ENCODE peak calls at places on chromosomes 5 and 9, in six cellular contexts. V, B, K, W, A and H are unnamed samples.

GRCh38 chr9:116145036-116145435 is 8.6 kb upstream of the PAPPA start:
- DNase-seq in V (no peak), B (no peak), K (no peak), W (no peak), A (no peak), H (no peak)

GRCh38 chr5:79924936-79925893 is 65.8 kb downstream of the MTX3 start:
- DNase-seq in V (no peak), B (no peak), K (peak), W (no peak), A (no peak), H (no peak)

GRCh38 chr9:73162987-73163763 is 11.5 kb downstream of the ANXA1 start:
- DNase-seq in V (no peak), B (no peak), K (no peak), W (no peak), A (no peak), H (no peak)

GRCh38 chr5:54207566-54207965 is 102.8 kb downstream of the ARL15 start:
- DNase-seq in V (no peak), B (no peak), K (no peak), W (no peak), A (no peak), H (no peak)

GRCh38 chr9:93167185-93167584 is 16.8 kb upstream of the WNK2 start:
- DNase-seq in V (no peak), B (no peak), K (no peak), W (no peak), A (no peak), H (no peak)

GRCh38 chr9:86893811-86894490 is 53.4 kb downstream of the GAS1 start:
- DNase-seq in V (no peak), B (no peak), K (no peak), W (no peak), A (no peak), H (no peak)

GRCh38 chr5:163963881-163964280 is 458.5 kb downstream of the MAT2B start:
- DNase-seq in V (no peak), B (peak), K (no peak), W (no peak), A (no peak), H (no peak)

GRCh38 chr5:181167814-181168488 is 20.6 kb downstream of the OR2V2 start:
- DNase-seq in V (no peak), B (no peak), K (no peak), W (no peak), A (no peak), H (no peak)

GRCh38 chr9:129888085-129888808 is 53.0 kb downstream of the USP20 start:
- DNase-seq in V (no peak), B (no peak), K (peak), W (no peak), A (no peak), H (no peak)
- H3K4me3 ChIP-seq in V (no peak), B (no peak), K (peak), W (no peak), A (no peak), H (no peak)

GRCh38 chr9:123299558-123300126 is 31.3 kb upstream of the STRBP start:
- DNase-seq in V (no peak), B (no peak), K (no peak), W (no peak), A (no peak), H (no peak)

GRCh38 chr9:123300554-123300953 is 32.2 kb upstream of the STRBP start:
- DNase-seq in V (no peak), B (no peak), K (no peak), W (no peak), A (no peak), H (no peak)

GRCh38 chr9:123302348-123303214 is 34.2 kb upstream of the STRBP start:
- DNase-seq in V (no peak), B (no peak), K (no peak), W (no peak), A (no peak), H (no peak)

GRCh38 chr9:123305879-123306278 is 37.5 kb upstream of the STRBP start:
- DNase-seq in V (no peak), B (no peak), K (no peak), W (no peak), A (peak), H (no peak)

GRCh38 chr9:123304340-123304691 is 35.9 kb upstream of the STRBP start:
- DNase-seq in V (no peak), B (no peak), K (no peak), W (no peak), A (no peak), H (no peak)
- H3K4me3 ChIP-seq in V (no peak), B (no peak), K (no peak), W (no peak), A (no peak), H (no peak)

DNA sequence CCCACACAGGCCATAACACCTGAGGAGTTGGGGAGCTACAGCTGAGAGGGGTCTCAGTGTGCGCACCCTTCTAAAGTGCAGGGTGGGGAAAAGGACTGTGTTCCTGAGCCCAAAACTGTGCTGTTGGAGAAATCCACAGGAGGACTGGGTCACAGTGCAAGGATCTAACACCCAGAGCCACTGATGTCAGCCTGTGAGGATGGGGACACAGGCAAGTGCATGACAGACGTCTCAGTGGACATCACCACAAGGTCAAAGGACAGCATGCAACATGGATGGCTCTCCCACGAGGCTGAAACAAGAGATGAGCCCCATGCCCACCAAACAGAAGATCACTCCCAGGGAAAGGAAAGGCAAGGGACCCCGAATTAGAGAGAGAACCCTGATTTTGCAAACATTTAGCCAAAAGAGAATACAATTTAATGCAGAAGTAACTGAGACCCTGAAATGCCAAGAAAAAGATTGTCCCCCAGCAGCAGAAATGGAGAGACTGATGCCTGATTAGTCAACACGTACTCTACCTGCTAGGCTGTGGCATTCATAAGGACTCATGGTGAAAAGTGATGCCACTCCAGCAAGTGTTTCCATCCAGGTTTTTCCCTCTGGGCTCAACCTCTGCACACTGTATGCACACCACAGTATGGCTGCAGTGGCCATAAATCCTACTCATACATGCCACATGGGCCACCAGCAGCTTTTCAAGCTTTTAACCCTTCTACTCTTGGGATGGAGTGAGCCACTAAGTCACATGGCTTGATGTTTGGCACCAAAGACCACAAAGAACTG is 14.2 kb downstream of the KLF9 start:
- DNase-seq in V (no peak), B (no peak), K (no peak), W (peak), A (no peak), H (no peak)
- H3K4me3 ChIP-seq in V (no peak), B (no peak), K (no peak), W (no peak), A (no peak), H (no peak)

GRCh38 chr5:116553366-116553765 is 21.3 kb downstream of the SEMA6A start:
- DNase-seq in V (no peak), B (no peak), K (no peak), W (no peak), A (no peak), H (no peak)
- H3K4me3 ChIP-seq in V (no peak), B (no peak), K (no peak), W (no peak), A (no peak), H (no peak)

GRCh38 chr5:141320225-141321169 is at the start of gene TAF7:
- DNase-seq in V (peak), B (peak), K (peak), W (peak), A (peak), H (peak)

GRCh38 chr5:141313711-141314110 is 6.9 kb downstream of the TAF7 start:
- DNase-seq in V (no peak), B (no peak), K (no peak), W (no peak), A (no peak), H (no peak)

GRCh38 chr5:141319699-141320098 is 885 bp downstream of the TAF7 start:
- DNase-seq in V (no peak), B (no peak), K (no peak), W (no peak), A (no peak), H (no peak)

GRCh38 chr5:141322261-141322660 is 1.7 kb upstream of the TAF7 start:
- DNase-seq in V (no peak), B (no peak), K (no peak), W (no peak), A (no peak), H (no peak)

DNA sequence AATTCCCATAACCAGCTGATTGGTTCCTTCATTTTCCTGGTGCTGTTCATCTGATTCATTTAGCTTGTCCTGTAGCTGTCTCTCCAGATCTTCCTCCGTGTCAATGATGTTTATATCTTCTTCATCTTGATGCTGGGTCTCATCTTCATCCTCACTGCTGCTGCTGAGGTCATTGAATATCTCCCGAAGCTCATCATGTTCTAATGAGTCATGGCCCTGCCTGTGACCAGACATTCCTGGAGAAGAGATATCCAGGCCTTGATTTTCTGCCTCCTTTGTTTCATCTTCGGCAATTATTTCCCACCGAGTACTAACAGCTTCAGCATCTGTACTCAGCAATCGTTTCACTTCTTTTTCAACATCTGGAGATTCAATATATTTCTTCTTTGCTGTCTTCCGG is 1.4 kb downstream of the TAF7 start:
- DNase-seq in V (no peak), B (no peak), K (no peak), W (no peak), A (no peak), H (no peak)
- H3K4me3 ChIP-seq in V (peak), B (no peak), K (no peak), W (no peak), A (no peak), H (no peak)

GRCh38 chr5:27475063-27475462 is 436.7 kb upstream of the CDH9 start:
- DNase-seq in V (no peak), B (no peak), K (no peak), W (no peak), A (no peak), H (no peak)
- H3K4me3 ChIP-seq in V (no peak), B (no peak), K (no peak), W (no peak), A (no peak), H (no peak)

DNA sequence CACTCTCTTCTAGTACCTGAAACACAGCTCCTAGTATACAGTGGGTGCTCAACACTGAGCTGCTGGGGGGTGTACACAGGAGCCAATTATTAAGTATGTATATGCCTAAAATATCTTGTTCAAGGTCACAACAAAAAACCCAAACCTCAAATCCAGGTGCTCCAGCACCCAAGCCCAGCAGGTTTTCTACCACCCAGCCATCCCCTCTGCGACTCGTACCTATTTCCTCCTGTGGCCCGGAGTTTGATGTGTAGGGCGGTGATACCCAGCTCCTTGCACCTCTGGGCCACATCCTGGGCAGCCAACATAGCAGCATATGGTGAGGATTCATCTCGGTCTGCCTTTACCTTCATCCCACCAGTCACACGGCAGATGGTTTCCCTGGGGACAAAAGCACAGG is 3.0 kb downstream of the RPS14 start:
- DNase-seq in V (no peak), B (no peak), K (no peak), W (no peak), A (no peak), H (no peak)
- H3K4me3 ChIP-seq in V (no peak), B (no peak), K (no peak), W (no peak), A (no peak), H (no peak)

GRCh38 chr9:129174102-129174723 is 3.8 kb downstream of the IER5L start:
- DNase-seq in V (no peak), B (peak), K (peak), W (peak), A (peak), H (peak)

GRCh38 chr9:129172816-129173215 is 5.2 kb downstream of the IER5L start:
- DNase-seq in V (no peak), B (no peak), K (no peak), W (no peak), A (no peak), H (no peak)

GRCh38 chr9:129171993-129172751 is 5.9 kb downstream of the IER5L start:
- DNase-seq in V (no peak), B (no peak), K (no peak), W (no peak), A (no peak), H (no peak)

GRCh38 chr9:129174724-129175514 is 3.1 kb downstream of the IER5L start:
- DNase-seq in V (no peak), B (peak), K (peak), W (peak), A (peak), H (peak)

DNA sequence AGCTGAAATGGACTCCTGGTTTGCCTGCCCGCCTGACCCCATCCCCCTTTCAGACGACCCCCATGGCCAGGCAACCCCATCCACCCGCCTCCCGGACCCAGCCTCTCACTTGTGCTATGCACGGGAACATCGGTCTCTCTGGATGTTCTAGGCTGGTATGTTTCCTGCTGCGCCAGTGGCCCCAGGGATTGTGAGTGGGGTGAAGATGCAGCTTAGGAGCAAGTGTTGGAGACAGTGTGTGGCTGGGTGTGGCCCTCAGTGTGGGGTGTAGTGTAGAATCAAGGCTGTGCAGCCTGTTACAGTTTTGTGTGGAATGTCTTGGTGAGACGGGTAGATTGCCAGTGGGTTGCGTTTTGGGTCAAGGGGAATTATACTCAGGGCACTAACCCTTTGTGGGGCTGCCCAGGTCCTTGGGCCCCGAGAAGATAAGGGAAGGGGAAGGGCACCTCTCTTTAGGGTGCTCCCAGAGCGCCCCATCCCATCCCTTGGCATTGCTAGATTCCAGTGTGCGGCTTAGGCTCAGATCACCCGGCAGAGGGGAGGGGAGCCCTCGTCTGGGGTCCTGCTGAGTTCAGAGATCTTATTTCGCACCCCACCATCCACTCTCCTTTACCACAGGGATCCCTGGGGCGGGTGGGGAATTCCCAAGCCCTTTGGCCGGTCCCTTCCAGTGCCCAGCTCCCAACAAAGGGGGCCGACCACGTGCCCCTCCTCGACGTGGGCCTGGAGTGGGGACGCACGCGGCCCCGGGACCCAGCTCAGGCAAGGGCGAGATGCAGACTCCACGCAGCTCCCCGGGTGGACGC is 4.6 kb downstream of the IER5L start:
- DNase-seq in V (no peak), B (no peak), K (no peak), W (no peak), A (no peak), H (no peak)
- H3K4me3 ChIP-seq in V (peak), B (peak), K (peak), W (peak), A (peak), H (peak)